ENCODE peak calls at places on chromosome 22, in ten cellular contexts. O, E, W, M, R, I, P, V, Z and F are unnamed samples.

GRCh38 chr22:41074466-41074865 is 17.9 kb upstream of the EP300 start:
- DNase-seq in I (no peak), P (no peak), R (no peak), M (no peak), O (no peak), V (no peak), W (no peak), E (no peak), Z (no peak), F (no peak)

GRCh38 chr22:41052661-41053490 is 39.5 kb upstream of the EP300 start:
- DNase-seq in W (no peak), E (no peak), I (no peak), M (no peak), O (no peak), R (no peak), Z (no peak), V (no peak), P (no peak), F (no peak)

GRCh38 chr22:45435544-45436139 is 22.1 kb downstream of the RIBC2 start:
- DNase-seq in V (peak), Z (peak), P (peak), E (peak), M (peak), R (peak), I (peak), O (peak), W (peak), F (peak)

GRCh38 chr22:39574779-39575551 is 4.4 kb downstream of the CACNA1I start:
- DNase-seq in E (peak), R (peak), V (no peak), I (no peak), Z (no peak), W (no peak), P (no peak), O (no peak), M (no peak), F (no peak)

GRCh38 chr22:33853200-33854097 is 66.8 kb downstream of the LARGE1 start:
- DNase-seq in W (peak), M (no peak), E (peak), R (peak), I (no peak), P (peak), Z (peak), V (no peak), O (peak), F (no peak)

GRCh38 chr22:44389926-44390925 is 77.5 kb upstream of the SHISAL1 start:
- DNase-seq in M (no peak), Z (no peak), W (no peak), V (no peak), E (no peak), I (peak), P (no peak), R (no peak), O (no peak), F (no peak)

GRCh38 chr22:40418366-40419201 is 48.2 kb downstream of the SGSM3 start:
- DNase-seq in V (no peak), R (no peak), Z (no peak), I (peak), M (no peak), O (no peak), E (peak), W (no peak), P (peak), F (no peak)

GRCh38 chr22:28674121-28674563 is 5.5 kb downstream of the TTC28 start:
- DNase-seq in P (peak), W (peak), Z (peak), E (no peak), I (peak), O (no peak), V (peak), R (no peak), M (no peak), F (peak)

GRCh38 chr22:32839776-32840571 is 38.5 kb downstream of the TIMP3 start:
- DNase-seq in O (no peak), V (no peak), E (no peak), I (no peak), R (no peak), W (no peak), M (no peak), Z (no peak), P (no peak), F (no peak)

GRCh38 chr22:37681556-37682049 is 4.5 kb upstream of the NOL12 start:
- DNase-seq in W (peak), O (peak), M (peak), E (peak), P (peak), R (peak), I (peak), V (peak), Z (peak), F (peak)

GRCh38 chr22:49971232-49972162 is 10.9 kb downstream of the PIM3 start:
- DNase-seq in I (peak), E (peak), V (no peak), M (no peak), Z (peak), W (peak), O (peak), P (no peak), R (peak), F (no peak)

GRCh38 chr22:44431256-44431655 is 66.8 kb downstream of the RTL6 start:
- DNase-seq in V (no peak), O (no peak), P (no peak), Z (no peak), I (no peak), W (no peak), M (no peak), E (no peak), R (no peak), F (no peak)

GRCh38 chr22:22943521-22944267 is 56.1 kb downstream of the IGLL5 start:
- DNase-seq in E (no peak), P (peak), V (no peak), Z (no peak), W (peak), O (no peak), I (no peak), R (no peak), M (no peak), F (no peak)

GRCh38 chr22:19709063-19709769 is 5.1 kb upstream of the SEPTIN5 start:
- DNase-seq in Z (no peak), I (no peak), V (no peak), P (no peak), M (no peak), O (no peak), R (no peak), W (no peak), E (no peak), F (no peak)